ENCODE peak calls at places on chromosomes 4 and X, in ten cellular contexts. One of them, this sample, is unnamed.

GRCh38 chrX:110086916-110087484 is 84.1 kb downstream of the TMEM164 start:
- DNase-seq in mucosa of descending colon: no peak
- DNase-seq in GM12865: peak
- DNase-seq in kidney epithelial cell: peak
- DNase-seq in nephron progenitor cell: no peak
- DNase-seq in A549: peak
- DNase-seq in tibial artery: no peak
- DNase-seq in BJ: peak
- DNase-seq in neural crest cell: no peak
- DNase-seq in heart left ventricle: no peak
- DNase-seq in this sample: no peak

GRCh38 chr4:99811850-99812249 is 4.8 kb upstream of the DAPP1 start:
- DNase-seq in tibial artery: no peak
- DNase-seq in BJ: no peak
- DNase-seq in GM12865: peak
- DNase-seq in mucosa of descending colon: no peak
- DNase-seq in nephron progenitor cell: no peak
- DNase-seq in heart left ventricle: no peak
- DNase-seq in A549: no peak
- DNase-seq in neural crest cell: no peak
- DNase-seq in kidney epithelial cell: no peak
- DNase-seq in this sample: no peak

GRCh38 chrX:124098089-124098488 is 136.6 kb downstream of the STAG2 start:
- DNase-seq in mucosa of descending colon: no peak
- DNase-seq in heart left ventricle: no peak
- DNase-seq in kidney epithelial cell: no peak
- DNase-seq in tibial artery: no peak
- DNase-seq in A549: no peak
- DNase-seq in GM12865: peak
- DNase-seq in neural crest cell: peak
- DNase-seq in nephron progenitor cell: no peak
- DNase-seq in BJ: no peak
- DNase-seq in this sample: no peak

GRCh38 chr4:38292529-38292928 is 332.3 kb downstream of the PTTG2 start:
- DNase-seq in tibial artery: no peak
- DNase-seq in heart left ventricle: no peak
- DNase-seq in mucosa of descending colon: no peak
- DNase-seq in GM12865: no peak
- DNase-seq in BJ: no peak
- DNase-seq in neural crest cell: no peak
- DNase-seq in kidney epithelial cell: no peak
- DNase-seq in A549: no peak
- DNase-seq in nephron progenitor cell: no peak
- DNase-seq in this sample: no peak

GRCh38 chr4:122588453-122589238 is 32.2 kb downstream of the IL21 start:
- DNase-seq in heart left ventricle: no peak
- DNase-seq in mucosa of descending colon: no peak
- DNase-seq in neural crest cell: no peak
- DNase-seq in tibial artery: no peak
- DNase-seq in GM12865: no peak
- DNase-seq in nephron progenitor cell: no peak
- DNase-seq in BJ: no peak
- DNase-seq in A549: no peak
- DNase-seq in kidney epithelial cell: no peak
- DNase-seq in this sample: no peak

GRCh38 chrX:41960142-41960541 is 36.8 kb upstream of the CASK start:
- DNase-seq in kidney epithelial cell: no peak
- DNase-seq in BJ: no peak
- DNase-seq in neural crest cell: no peak
- DNase-seq in nephron progenitor cell: no peak
- DNase-seq in tibial artery: no peak
- DNase-seq in GM12865: no peak
- DNase-seq in mucosa of descending colon: no peak
- DNase-seq in A549: no peak
- DNase-seq in heart left ventricle: no peak
- DNase-seq in this sample: no peak

GRCh38 chrX:105527759-105528158 is 294.6 kb upstream of the NRK start:
- DNase-seq in mucosa of descending colon: no peak
- DNase-seq in neural crest cell: no peak
- DNase-seq in tibial artery: no peak
- DNase-seq in BJ: no peak
- DNase-seq in heart left ventricle: no peak
- DNase-seq in kidney epithelial cell: no peak
- DNase-seq in nephron progenitor cell: no peak
- DNase-seq in A549: no peak
- DNase-seq in GM12865: no peak
- DNase-seq in this sample: no peak

GRCh38 chr4:184147858-184148799 is 69.5 kb downstream of the ENPP6 start:
- DNase-seq in A549: no peak
- DNase-seq in GM12865: no peak
- DNase-seq in mucosa of descending colon: no peak
- DNase-seq in kidney epithelial cell: no peak
- DNase-seq in heart left ventricle: no peak
- DNase-seq in nephron progenitor cell: no peak
- DNase-seq in neural crest cell: no peak
- DNase-seq in tibial artery: no peak
- DNase-seq in BJ: no peak
- DNase-seq in this sample: peak

GRCh38 chrX:98379134-98379533 is 1495.4 kb downstream of the RPA4 start:
- DNase-seq in nephron progenitor cell: no peak
- DNase-seq in BJ: no peak
- DNase-seq in A549: no peak
- DNase-seq in GM12865: no peak
- DNase-seq in mucosa of descending colon: no peak
- DNase-seq in heart left ventricle: no peak
- DNase-seq in tibial artery: no peak
- DNase-seq in kidney epithelial cell: no peak
- DNase-seq in neural crest cell: no peak
- DNase-seq in this sample: no peak

GRCh38 chr4:15917297-15917696 is 21.2 kb downstream of the FGFBP1 start:
- DNase-seq in mucosa of descending colon: no peak
- DNase-seq in kidney epithelial cell: no peak
- DNase-seq in GM12865: no peak
- DNase-seq in neural crest cell: no peak
- DNase-seq in A549: no peak
- DNase-seq in heart left ventricle: no peak
- DNase-seq in BJ: no peak
- DNase-seq in nephron progenitor cell: no peak
- DNase-seq in tibial artery: no peak
- DNase-seq in this sample: no peak

GRCh38 chr4:25065901-25066610 is 35.3 kb upstream of the LGI2 start:
- DNase-seq in tibial artery: no peak
- DNase-seq in A549: no peak
- DNase-seq in BJ: no peak
- DNase-seq in kidney epithelial cell: peak
- DNase-seq in mucosa of descending colon: no peak
- DNase-seq in GM12865: no peak
- DNase-seq in nephron progenitor cell: no peak
- DNase-seq in heart left ventricle: no peak
- DNase-seq in neural crest cell: no peak
- DNase-seq in this sample: no peak

GRCh38 chr4:30402276-30402675 is 317.9 kb upstream of the PCDH7 start:
- DNase-seq in BJ: no peak
- DNase-seq in mucosa of descending colon: no peak
- DNase-seq in A549: no peak
- DNase-seq in neural crest cell: no peak
- DNase-seq in tibial artery: no peak
- DNase-seq in GM12865: no peak
- DNase-seq in nephron progenitor cell: no peak
- DNase-seq in heart left ventricle: no peak
- DNase-seq in kidney epithelial cell: no peak
- DNase-seq in this sample: no peak

GRCh38 chrX:107747596-107748161 is 27.9 kb downstream of the TSC22D3 start:
- DNase-seq in kidney epithelial cell: no peak
- DNase-seq in tibial artery: peak
- DNase-seq in neural crest cell: no peak
- DNase-seq in mucosa of descending colon: no peak
- DNase-seq in BJ: no peak
- DNase-seq in GM12865: no peak
- DNase-seq in A549: no peak
- DNase-seq in nephron progenitor cell: no peak
- DNase-seq in heart left ventricle: no peak
- DNase-seq in this sample: no peak

GRCh38 chrX:14529288-14529989 is at the start of gene GLRA2:
- DNase-seq in mucosa of descending colon: no peak
- DNase-seq in GM12865: peak
- DNase-seq in heart left ventricle: no peak
- DNase-seq in neural crest cell: peak
- DNase-seq in nephron progenitor cell: peak
- DNase-seq in kidney epithelial cell: no peak
- DNase-seq in A549: peak
- DNase-seq in tibial artery: no peak
- DNase-seq in BJ: no peak
- DNase-seq in this sample: no peak

GRCh38 chr4:11701978-11702377 is 273.3 kb upstream of the HS3ST1 start:
- DNase-seq in A549: no peak
- DNase-seq in tibial artery: no peak
- DNase-seq in BJ: no peak
- DNase-seq in kidney epithelial cell: no peak
- DNase-seq in heart left ventricle: no peak
- DNase-seq in neural crest cell: no peak
- DNase-seq in nephron progenitor cell: no peak
- DNase-seq in GM12865: no peak
- DNase-seq in mucosa of descending colon: no peak
- DNase-seq in this sample: no peak

GRCh38 chr4:7737752-7738457 is 201.8 kb downstream of the AFAP1 start:
- DNase-seq in heart left ventricle: peak
- DNase-seq in nephron progenitor cell: no peak
- DNase-seq in BJ: no peak
- DNase-seq in tibial artery: no peak
- DNase-seq in kidney epithelial cell: no peak
- DNase-seq in GM12865: no peak
- DNase-seq in mucosa of descending colon: peak
- DNase-seq in A549: no peak
- DNase-seq in neural crest cell: no peak
- DNase-seq in this sample: no peak
- TF ChIP-seq CTCF in heart left ventricle: no peak
- TF ChIP-seq CTCF in nephron progenitor cell: no peak
- TF ChIP-seq CTCF in BJ: no peak
- TF ChIP-seq CTCF in tibial artery: no peak
- TF ChIP-seq CTCF in kidney epithelial cell: no peak
- TF ChIP-seq CTCF in GM12865: no peak
- TF ChIP-seq CTCF in mucosa of descending colon: no peak
- TF ChIP-seq CTCF in A549: no peak
- TF ChIP-seq CTCF in neural crest cell: no peak
- TF ChIP-seq CTCF in this sample: no peak

GRCh38 chr4:84479663-84480062 is 19.4 kb downstream of the NKX6-1 start:
- DNase-seq in kidney epithelial cell: no peak
- DNase-seq in GM12865: no peak
- DNase-seq in BJ: no peak
- DNase-seq in neural crest cell: no peak
- DNase-seq in tibial artery: no peak
- DNase-seq in heart left ventricle: no peak
- DNase-seq in mucosa of descending colon: no peak
- DNase-seq in A549: no peak
- DNase-seq in nephron progenitor cell: no peak
- DNase-seq in this sample: no peak
- TF ChIP-seq CTCF in kidney epithelial cell: peak
- TF ChIP-seq CTCF in GM12865: no peak
- TF ChIP-seq CTCF in BJ: no peak
- TF ChIP-seq CTCF in neural crest cell: no peak
- TF ChIP-seq CTCF in tibial artery: no peak
- TF ChIP-seq CTCF in heart left ventricle: no peak
- TF ChIP-seq CTCF in mucosa of descending colon: no peak
- TF ChIP-seq CTCF in A549: no peak
- TF ChIP-seq CTCF in nephron progenitor cell: no peak
- TF ChIP-seq CTCF in this sample: no peak

DNA sequence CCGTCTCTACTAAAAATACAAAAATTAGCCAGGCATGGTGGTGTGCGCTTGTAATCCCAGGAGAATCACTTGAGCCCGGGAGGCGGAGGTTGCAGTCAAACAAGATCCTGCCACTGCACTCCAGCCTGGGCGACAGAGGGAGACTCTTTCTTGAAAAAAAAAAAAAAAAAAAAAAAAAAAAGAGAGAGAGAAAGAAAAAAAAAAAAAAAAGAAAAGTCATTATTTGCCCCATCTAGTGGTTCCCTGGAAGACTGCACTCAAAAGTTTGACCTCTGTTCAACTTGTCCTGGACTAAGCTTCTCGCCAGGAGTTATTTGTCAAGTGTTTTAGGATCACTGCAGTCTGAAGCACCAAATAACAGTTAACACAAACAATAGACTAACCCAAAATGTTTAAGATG is 45.3 kb upstream of the KCTD8 start:
- DNase-seq in heart left ventricle: no peak
- DNase-seq in kidney epithelial cell: no peak
- DNase-seq in neural crest cell: no peak
- DNase-seq in tibial artery: no peak
- DNase-seq in GM12865: peak
- DNase-seq in mucosa of descending colon: no peak
- DNase-seq in A549: peak
- DNase-seq in BJ: no peak
- DNase-seq in nephron progenitor cell: peak
- DNase-seq in this sample: no peak
- TF ChIP-seq CTCF in heart left ventricle: peak
- TF ChIP-seq CTCF in kidney epithelial cell: peak
- TF ChIP-seq CTCF in neural crest cell: peak
- TF ChIP-seq CTCF in tibial artery: no peak
- TF ChIP-seq CTCF in GM12865: peak
- TF ChIP-seq CTCF in mucosa of descending colon: no peak
- TF ChIP-seq CTCF in A549: no peak
- TF ChIP-seq CTCF in BJ: peak
- TF ChIP-seq CTCF in nephron progenitor cell: peak
- TF ChIP-seq CTCF in this sample: peak

GRCh38 chrX:23383411-23383810 is 48.8 kb downstream of the PTCHD1 start:
- DNase-seq in A549: no peak
- DNase-seq in nephron progenitor cell: no peak
- DNase-seq in kidney epithelial cell: no peak
- DNase-seq in tibial artery: no peak
- DNase-seq in BJ: no peak
- DNase-seq in GM12865: no peak
- DNase-seq in heart left ventricle: no peak
- DNase-seq in mucosa of descending colon: no peak
- DNase-seq in neural crest cell: no peak
- DNase-seq in this sample: no peak
- TF ChIP-seq CTCF in A549: no peak
- TF ChIP-seq CTCF in nephron progenitor cell: no peak
- TF ChIP-seq CTCF in kidney epithelial cell: no peak
- TF ChIP-seq CTCF in tibial artery: no peak
- TF ChIP-seq CTCF in BJ: no peak
- TF ChIP-seq CTCF in GM12865: no peak
- TF ChIP-seq CTCF in heart left ventricle: no peak
- TF ChIP-seq CTCF in mucosa of descending colon: no peak
- TF ChIP-seq CTCF in neural crest cell: no peak
- TF ChIP-seq CTCF in this sample: no peak

GRCh38 chr4:77045490-77045889 is 30.3 kb downstream of the CCNI start:
- DNase-seq in tibial artery: no peak
- DNase-seq in GM12865: no peak
- DNase-seq in neural crest cell: no peak
- DNase-seq in BJ: no peak
- DNase-seq in mucosa of descending colon: no peak
- DNase-seq in nephron progenitor cell: no peak
- DNase-seq in A549: no peak
- DNase-seq in kidney epithelial cell: no peak
- DNase-seq in heart left ventricle: no peak
- DNase-seq in this sample: no peak
- TF ChIP-seq CTCF in tibial artery: peak
- TF ChIP-seq CTCF in GM12865: peak
- TF ChIP-seq CTCF in neural crest cell: peak
- TF ChIP-seq CTCF in BJ: peak
- TF ChIP-seq CTCF in mucosa of descending colon: no peak
- TF ChIP-seq CTCF in nephron progenitor cell: peak
- TF ChIP-seq CTCF in A549: no peak
- TF ChIP-seq CTCF in kidney epithelial cell: peak
- TF ChIP-seq CTCF in heart left ventricle: peak
- TF ChIP-seq CTCF in this sample: peak